ENCODE peak calls at places on chromosome 1, in five cellular contexts. C, A, P, J and B are unnamed samples.

GRCh38 chr1:229664133-229664689 is 38.2 kb downstream of the URB2 start:
- DNase-seq in C (no peak), A (no peak), P (no peak), J (no peak), B (no peak)

GRCh38 chr1:70455291-70455690 is 44.2 kb downstream of the CTH start:
- DNase-seq in C (no peak), A (peak; percentile 50), P (no peak), J (no peak), B (no peak)

GRCh38 chr1:48697066-48697707 is 79.5 kb downstream of the BEND5 start:
- DNase-seq in C (no peak), A (peak; percentile 64), P (peak; percentile 68), J (no peak), B (peak; percentile 57)

GRCh38 chr1:2604854-2605753 is 18.5 kb downstream of the PRXL2B start:
- DNase-seq in C (no peak), A (no peak), P (no peak), J (no peak), B (no peak)

GRCh38 chr1:85992756-85993155 is 163.8 kb downstream of the COL24A1 start:
- DNase-seq in C (peak; percentile 27), A (peak; percentile 74), P (no peak), J (no peak), B (no peak)

GRCh38 chr1:51482881-51483280 is 36.2 kb downstream of the EPS15 start:
- DNase-seq in C (no peak), A (no peak), P (no peak), J (no peak), B (no peak)

GRCh38 chr1:178137238-178137637 is 43.3 kb downstream of the RASAL2 start:
- DNase-seq in C (no peak), A (peak; percentile 23), P (no peak), J (no peak), B (no peak)

GRCh38 chr1:40650075-40650474 is 15.4 kb downstream of the RIMS3 start:
- DNase-seq in C (no peak), A (no peak), P (no peak), J (no peak), B (no peak)

GRCh38 chr1:154328318-154329151 is 3.2 kb downstream of the ATP8B2 start:
- DNase-seq in C (no peak), A (peak; percentile 93), P (peak; percentile 71), J (peak; percentile 77), B (peak; percentile 52)

GRCh38 chr1:236523704-236524141 is at the start of gene LGALS8:
- DNase-seq in C (peak; percentile 53), A (peak; percentile 94), P (peak; percentile 70), J (peak; percentile 56), B (peak; percentile 91)

GRCh38 chr1:237972186-237972585 is 81.5 kb upstream of the ZP4 start:
- DNase-seq in C (no peak), A (no peak), P (peak; percentile 43), J (no peak), B (no peak)

GRCh38 chr1:157622471-157622870 is 24.6 kb upstream of the FCRL4 start:
- DNase-seq in C (no peak), A (no peak), P (no peak), J (no peak), B (no peak)